ENCODE peak calls at places on chromosomes 2 and 18, in five cellular contexts. P is CD8-positive, alpha-beta T cell; A is NCI-H1694; C is EH; O is natural killer cell. W is an unnamed sample.

GRCh38 chr2:87996570-87996969 is 19.8 kb downstream of the RNU2-63P start:
- DNase-seq in P (no peak), A (no peak), C (no peak), O (no peak), W (no peak)

GRCh38 chr2:181770145-181770544 is 89.8 kb upstream of the NEUROD1 start:
- DNase-seq in C (no peak), P (no peak), O (no peak), A (no peak), W (peak)

GRCh38 chr18:54630963-54631362 is 39.9 kb downstream of the DYNAP start:
- DNase-seq in A (no peak), O (no peak), C (no peak), P (no peak), W (no peak)

GRCh38 chr18:79510046-79510685 is 114.4 kb downstream of the NFATC1 start:
- DNase-seq in C (no peak), A (no peak), P (no peak), O (peak), W (no peak)

GRCh38 chr2:239236808-239237205 is 164.0 kb downstream of the HDAC4 start:
- DNase-seq in A (no peak), P (no peak), O (no peak), C (no peak), W (no peak)

GRCh38 chr2:158723921-158724802 is 71.0 kb upstream of the DAPL1 start:
- DNase-seq in C (peak), O (no peak), P (no peak), A (no peak), W (peak)

GRCh38 chr2:171703574-171704347 is 16.5 kb downstream of the DYNC1I2 start:
- DNase-seq in A (peak), O (no peak), P (no peak), C (peak), W (peak)

GRCh38 chr18:10145523-10145922 is 231.7 kb downstream of the VAPA start:
- DNase-seq in P (no peak), C (no peak), A (no peak), O (no peak), W (no peak)

GRCh38 chr2:168138369-168138768 is 109.0 kb downstream of the STK39 start:
- DNase-seq in P (no peak), A (no peak), C (no peak), O (no peak), W (no peak)

GRCh38 chr18:67302043-67302442 is 214.5 kb downstream of the DSEL start:
- DNase-seq in C (peak), P (no peak), O (no peak), A (no peak), W (peak)

GRCh38 chr2:234768608-234769196 is 183.1 kb upstream of the SH3BP4 start:
- DNase-seq in O (no peak), P (no peak), C (peak), A (no peak), W (no peak)

GRCh38 chr2:160940699-160941098 is 219.5 kb upstream of the TANK start:
- DNase-seq in C (no peak), P (no peak), O (no peak), A (no peak), W (no peak)

GRCh38 chr2:85873679-85874078 is 15.1 kb downstream of the ST3GAL5 start:
- DNase-seq in P (no peak), O (no peak), C (no peak), A (no peak), W (peak)

GRCh38 chr18:58937204-58937603 is 72.5 kb downstream of the ZNF532 start:
- DNase-seq in C (peak), A (no peak), P (no peak), O (no peak), W (peak)

GRCh38 chr18:63342206-63342605 is 22.6 kb upstream of the BCL2 start:
- DNase-seq in A (peak), O (no peak), C (peak), P (peak), W (peak)

GRCh38 chr2:54103454-54104314 is 11.7 kb upstream of the ACYP2 start:
- DNase-seq in C (peak), A (no peak), O (no peak), P (peak), W (peak)

GRCh38 chr2:55530539-55531081 is 11.1 kb downstream of the CFAP36 start:
- DNase-seq in A (no peak), P (no peak), O (no peak), C (no peak), W (no peak)

GRCh38 chr18:77115461-77115907 is 17.1 kb downstream of the MBP start:
- DNase-seq in A (no peak), C (peak), O (peak), P (no peak), W (no peak)

GRCh38 chr18:5546660-5547059 is 2.9 kb upstream of the EPB41L3 start:
- DNase-seq in A (peak), O (no peak), P (no peak), C (peak), W (no peak)

GRCh38 chr18:5066380-5066977 is 130.6 kb downstream of the AKAIN1 start:
- DNase-seq in O (no peak), C (no peak), P (no peak), A (no peak), W (no peak)

GRCh38 chr2:31171142-31171541 is 32.9 kb upstream of the GALNT14 start:
- DNase-seq in P (no peak), A (no peak), C (no peak), O (no peak), W (no peak)

GRCh38 chr2:171523339-171523931 is 1.2 kb downstream of the CYBRD1 start:
- DNase-seq in O (peak), A (no peak), P (no peak), C (peak), W (peak)

W was measured in ELR.